ENCODE peak calls at places on chromosomes 16 and 17, in seven cellular contexts. One of them, this sample, is unnamed. For H3K9me3, the result is how much of the 10 kb centered on the place peaks cover.

GRCh38 chr16:81018496-81018895 is 11.5 kb downstream of the CENPN start:
- DNase-seq in spleen: no peak
- DNase-seq in A673: no peak
- DNase-seq in CD4-positive, alpha-beta T cell: no peak
- DNase-seq in AG04450: no peak
- DNase-seq in HCT116: no peak
- DNase-seq in left lung: no peak
- DNase-seq in this sample: no peak

GRCh38 chr16:23124315-23124714 is 24.9 kb downstream of the USP31 start:
- DNase-seq in spleen: no peak
- DNase-seq in A673: peak
- DNase-seq in CD4-positive, alpha-beta T cell: no peak
- DNase-seq in AG04450: no peak
- DNase-seq in HCT116: no peak
- DNase-seq in left lung: no peak
- DNase-seq in this sample: no peak

GRCh38 chr17:40563371-40564052 is 1.8 kb downstream of the CCR7 start:
- DNase-seq in spleen: no peak
- DNase-seq in A673: no peak
- DNase-seq in CD4-positive, alpha-beta T cell: peak
- DNase-seq in AG04450: no peak
- DNase-seq in HCT116: no peak
- DNase-seq in left lung: no peak
- DNase-seq in this sample: no peak

GRCh38 chr16:85891033-85891775 is 7.8 kb upstream of the IRF8 start:
- DNase-seq in spleen: no peak
- DNase-seq in A673: no peak
- DNase-seq in CD4-positive, alpha-beta T cell: no peak
- DNase-seq in AG04450: no peak
- DNase-seq in HCT116: peak
- DNase-seq in left lung: no peak
- DNase-seq in this sample: no peak

GRCh38 chr16:8798535-8799157 is 1.0 kb downstream of the PMM2 start:
- DNase-seq in spleen: no peak
- DNase-seq in A673: no peak
- DNase-seq in CD4-positive, alpha-beta T cell: no peak
- DNase-seq in AG04450: no peak
- DNase-seq in HCT116: no peak
- DNase-seq in left lung: no peak
- DNase-seq in this sample: no peak

GRCh38 chr17:50943575-50943933 is 77.4 kb upstream of the TOB1 start:
- DNase-seq in spleen: no peak
- DNase-seq in A673: no peak
- DNase-seq in CD4-positive, alpha-beta T cell: no peak
- DNase-seq in AG04450: no peak
- DNase-seq in HCT116: no peak
- DNase-seq in left lung: peak
- DNase-seq in this sample: no peak

GRCh38 chr16:84153660-84154214 is 8.6 kb downstream of the DNAAF1 start:
- DNase-seq in spleen: peak
- DNase-seq in A673: no peak
- DNase-seq in CD4-positive, alpha-beta T cell: no peak
- DNase-seq in AG04450: no peak
- DNase-seq in HCT116: no peak
- DNase-seq in left lung: no peak
- DNase-seq in this sample: no peak

GRCh38 chr16:71885261-71885650 is 1.3 kb upstream of the ZNF821 start:
- DNase-seq in spleen: no peak
- DNase-seq in A673: no peak
- DNase-seq in CD4-positive, alpha-beta T cell: no peak
- DNase-seq in AG04450: no peak
- DNase-seq in HCT116: no peak
- DNase-seq in left lung: no peak
- DNase-seq in this sample: no peak

GRCh38 chr16:1079341-1079740 is 6.8 kb downstream of the SSTR5 start:
- DNase-seq in spleen: no peak
- DNase-seq in A673: no peak
- DNase-seq in CD4-positive, alpha-beta T cell: no peak
- DNase-seq in AG04450: no peak
- DNase-seq in HCT116: no peak
- DNase-seq in left lung: no peak
- DNase-seq in this sample: no peak

GRCh38 chr17:41987642-41988041 is 21.0 kb downstream of the CNP start:
- DNase-seq in spleen: no peak
- DNase-seq in A673: no peak
- DNase-seq in CD4-positive, alpha-beta T cell: no peak
- DNase-seq in AG04450: no peak
- DNase-seq in HCT116: no peak
- DNase-seq in left lung: no peak
- DNase-seq in this sample: no peak

GRCh38 chr17:74198694-74199093 is 4.8 kb upstream of the RPL38 start:
- DNase-seq in spleen: no peak
- DNase-seq in A673: no peak
- DNase-seq in CD4-positive, alpha-beta T cell: no peak
- DNase-seq in AG04450: no peak
- DNase-seq in HCT116: no peak
- DNase-seq in left lung: no peak
- DNase-seq in this sample: no peak

GRCh38 chr16:66905633-66906539 is 12.8 kb downstream of the CDH16 start:
- DNase-seq in spleen: peak
- DNase-seq in A673: peak
- DNase-seq in CD4-positive, alpha-beta T cell: peak
- DNase-seq in AG04450: no peak
- DNase-seq in HCT116: no peak
- DNase-seq in left lung: no peak
- DNase-seq in this sample: no peak

GRCh38 chr17:1039511-1040215 is 42.7 kb downstream of the TIMM22 start:
- DNase-seq in spleen: peak
- DNase-seq in A673: no peak
- DNase-seq in CD4-positive, alpha-beta T cell: no peak
- DNase-seq in AG04450: no peak
- DNase-seq in HCT116: no peak
- DNase-seq in left lung: peak
- DNase-seq in this sample: no peak

GRCh38 chr16:27772093-27772820 is 222.3 kb downstream of the KATNIP start:
- DNase-seq in spleen: peak
- DNase-seq in A673: no peak
- DNase-seq in CD4-positive, alpha-beta T cell: no peak
- DNase-seq in AG04450: no peak
- DNase-seq in HCT116: no peak
- DNase-seq in left lung: no peak
- DNase-seq in this sample: no peak

GRCh38 chr16:53089434-53090270 is 34.9 kb downstream of the CHD9 start:
- DNase-seq in spleen: no peak
- DNase-seq in A673: peak
- DNase-seq in CD4-positive, alpha-beta T cell: no peak
- DNase-seq in AG04450: no peak
- DNase-seq in HCT116: no peak
- DNase-seq in left lung: no peak
- DNase-seq in this sample: no peak

GRCh38 chr17:5181509-5182305 is 10.0 kb downstream of the ZNF594 start:
- DNase-seq in spleen: no peak
- DNase-seq in A673: no peak
- DNase-seq in CD4-positive, alpha-beta T cell: no peak
- DNase-seq in AG04450: no peak
- DNase-seq in HCT116: no peak
- DNase-seq in left lung: no peak
- DNase-seq in this sample: no peak
- H3K9me3 ChIP-seq in spleen: half or more
- H3K9me3 ChIP-seq in A673: half or more
- H3K9me3 ChIP-seq in CD4-positive, alpha-beta T cell: half or more
- H3K9me3 ChIP-seq in AG04450: half or more
- H3K9me3 ChIP-seq in HCT116: half or more
- H3K9me3 ChIP-seq in left lung: under half
- H3K9me3 ChIP-seq in this sample: under half

GRCh38 chr17:20999841-21000532 is 42.8 kb downstream of the USP22 start:
- DNase-seq in spleen: peak
- DNase-seq in A673: no peak
- DNase-seq in CD4-positive, alpha-beta T cell: no peak
- DNase-seq in AG04450: no peak
- DNase-seq in HCT116: no peak
- DNase-seq in left lung: no peak
- DNase-seq in this sample: no peak

GRCh38 chr17:21001813-21002221 is 41.0 kb downstream of the USP22 start:
- DNase-seq in spleen: peak
- DNase-seq in A673: no peak
- DNase-seq in CD4-positive, alpha-beta T cell: no peak
- DNase-seq in AG04450: no peak
- DNase-seq in HCT116: no peak
- DNase-seq in left lung: no peak
- DNase-seq in this sample: no peak

GRCh38 chr17:21003007-21003621 is 39.7 kb downstream of the USP22 start:
- DNase-seq in spleen: peak
- DNase-seq in A673: no peak
- DNase-seq in CD4-positive, alpha-beta T cell: no peak
- DNase-seq in AG04450: no peak
- DNase-seq in HCT116: no peak
- DNase-seq in left lung: no peak
- DNase-seq in this sample: no peak

GRCh38 chr17:21002309-21003006 is 40.4 kb downstream of the USP22 start:
- DNase-seq in spleen: peak
- DNase-seq in A673: no peak
- DNase-seq in CD4-positive, alpha-beta T cell: no peak
- DNase-seq in AG04450: no peak
- DNase-seq in HCT116: no peak
- DNase-seq in left lung: no peak
- DNase-seq in this sample: no peak

DNA sequence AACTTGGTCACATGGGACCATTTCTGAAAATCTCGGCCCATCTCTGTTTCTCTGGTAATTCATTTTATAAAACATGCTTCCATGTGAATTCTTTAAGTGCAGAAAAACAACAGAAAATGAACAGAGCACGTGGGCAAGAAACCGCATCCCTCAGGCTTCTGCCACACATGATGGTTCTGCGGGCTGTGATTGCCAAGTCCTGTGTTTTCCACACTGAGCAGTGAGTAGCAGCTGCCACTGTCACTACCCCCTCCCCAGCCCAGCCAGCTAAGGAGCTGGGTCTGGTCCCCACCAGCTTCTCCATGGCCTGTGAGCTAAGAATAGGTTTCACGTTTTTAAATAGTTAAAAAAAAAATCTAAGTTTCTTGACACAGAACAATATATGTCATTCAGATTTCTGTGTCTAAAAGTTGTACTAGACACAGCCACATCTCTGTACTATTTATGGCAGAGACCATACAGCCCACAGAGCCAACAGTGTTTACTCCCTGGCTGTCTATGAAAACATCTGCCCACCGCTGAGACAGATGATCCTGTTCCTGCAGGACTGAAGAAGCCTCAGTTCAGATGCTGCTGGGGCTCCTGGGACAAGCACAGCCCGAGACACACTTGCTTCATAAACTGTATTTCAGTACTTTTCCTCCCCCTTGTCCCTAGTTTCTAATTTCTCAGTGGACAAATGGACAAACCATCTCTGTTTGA is 41.5 kb downstream of the USP22 start:
- DNase-seq in spleen: peak
- DNase-seq in A673: no peak
- DNase-seq in CD4-positive, alpha-beta T cell: no peak
- DNase-seq in AG04450: no peak
- DNase-seq in HCT116: no peak
- DNase-seq in left lung: no peak
- DNase-seq in this sample: no peak
- H3K9me3 ChIP-seq in spleen: under half
- H3K9me3 ChIP-seq in A673: under half
- H3K9me3 ChIP-seq in CD4-positive, alpha-beta T cell: under half
- H3K9me3 ChIP-seq in AG04450: under half
- H3K9me3 ChIP-seq in HCT116: under half
- H3K9me3 ChIP-seq in left lung: under half
- H3K9me3 ChIP-seq in this sample: under half

GRCh38 chr17:5183410-5183793 is 8.3 kb downstream of the ZNF594 start:
- DNase-seq in spleen: no peak
- DNase-seq in A673: no peak
- DNase-seq in CD4-positive, alpha-beta T cell: no peak
- DNase-seq in AG04450: no peak
- DNase-seq in HCT116: no peak
- DNase-seq in left lung: no peak
- DNase-seq in this sample: no peak

GRCh38 chr17:5184284-5184683 is 7.4 kb downstream of the ZNF594 start:
- DNase-seq in spleen: no peak
- DNase-seq in A673: no peak
- DNase-seq in CD4-positive, alpha-beta T cell: no peak
- DNase-seq in AG04450: no peak
- DNase-seq in HCT116: no peak
- DNase-seq in left lung: no peak
- DNase-seq in this sample: no peak

GRCh38 chr17:5179003-5179402 is 12.7 kb downstream of the ZNF594 start:
- DNase-seq in spleen: no peak
- DNase-seq in A673: no peak
- DNase-seq in CD4-positive, alpha-beta T cell: no peak
- DNase-seq in AG04450: no peak
- DNase-seq in HCT116: no peak
- DNase-seq in left lung: no peak
- DNase-seq in this sample: no peak

GRCh38 chr17:5182597-5183409 is 8.9 kb downstream of the ZNF594 start:
- DNase-seq in spleen: no peak
- DNase-seq in A673: no peak
- DNase-seq in CD4-positive, alpha-beta T cell: no peak
- DNase-seq in AG04450: no peak
- DNase-seq in HCT116: no peak
- DNase-seq in left lung: no peak
- DNase-seq in this sample: no peak
- H3K9me3 ChIP-seq in spleen: half or more
- H3K9me3 ChIP-seq in A673: half or more
- H3K9me3 ChIP-seq in CD4-positive, alpha-beta T cell: half or more
- H3K9me3 ChIP-seq in AG04450: half or more
- H3K9me3 ChIP-seq in HCT116: half or more
- H3K9me3 ChIP-seq in left lung: under half
- H3K9me3 ChIP-seq in this sample: under half

DNA sequence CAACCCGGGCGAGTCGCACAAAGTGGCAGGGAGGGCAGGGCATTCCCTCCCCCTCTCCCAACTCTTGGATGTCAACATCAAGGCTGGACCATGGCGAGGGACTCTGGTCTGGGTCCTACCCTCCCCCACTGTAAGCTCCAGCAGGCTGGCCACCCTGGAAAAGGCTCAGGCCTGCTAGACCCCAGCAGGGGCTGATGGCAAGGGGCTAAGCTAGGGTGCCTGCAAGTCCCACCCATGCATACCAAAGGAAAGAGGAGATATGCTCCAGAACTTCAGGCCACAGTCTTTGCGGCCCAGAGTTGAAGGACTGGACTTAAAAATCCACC is 19.9 kb downstream of the ST3GAL2 start:
- DNase-seq in spleen: no peak
- DNase-seq in A673: no peak
- DNase-seq in CD4-positive, alpha-beta T cell: no peak
- DNase-seq in AG04450: no peak
- DNase-seq in HCT116: no peak
- DNase-seq in left lung: no peak
- DNase-seq in this sample: no peak
- H3K9me3 ChIP-seq in spleen: under half
- H3K9me3 ChIP-seq in A673: under half
- H3K9me3 ChIP-seq in CD4-positive, alpha-beta T cell: under half
- H3K9me3 ChIP-seq in AG04450: under half
- H3K9me3 ChIP-seq in HCT116: under half
- H3K9me3 ChIP-seq in left lung: under half
- H3K9me3 ChIP-seq in this sample: under half

This sample was measured in T-helper 17 cell.